ENCODE peak calls at places on chromosomes 1 and 21, in four cellular contexts. U is GM03348, C is heart right ventricle, M is germinal center. Y is an unnamed sample.

GRCh38 chr1:14064649-14065442 is 364.9 kb downstream of the PRDM2 start:
- DNase-seq in U (no peak), C (no peak), M (no peak), Y (no peak)

GRCh38 chr21:25428537-25428936 is 178.7 kb downstream of the MRPL39 start:
- DNase-seq in U (no peak), C (no peak), M (no peak), Y (no peak)

GRCh38 chr1:8349961-8350360 is 32.0 kb downstream of the SLC45A1 start:
- DNase-seq in U (peak; percentile 57), C (no peak), M (no peak), Y (peak; percentile 69)

GRCh38 chr1:206915085-206915735 is 6.5 kb downstream of the FCMR start:
- DNase-seq in U (no peak), C (no peak), M (no peak), Y (no peak)

GRCh38 chr1:66350001-66350547 is 183.9 kb upstream of the SGIP1 start:
- DNase-seq in U (no peak), C (peak; percentile 64), M (no peak), Y (peak; percentile 40)

GRCh38 chr21:33229776-33230517 is at the start of gene IFNAR2:
- DNase-seq in U (peak; percentile 98), C (peak; percentile 79), M (peak; percentile 94), Y (peak; percentile 82)

GRCh38 chr1:91819038-91819788 is 66.7 kb downstream of the TGFBR3 start:
- DNase-seq in U (no peak), C (no peak), M (no peak), Y (no peak)

GRCh38 chr1:177122461-177122860 is 42.1 kb downstream of the ASTN1 start:
- DNase-seq in U (no peak), C (no peak), M (no peak), Y (no peak)